ENCODE peak calls at places on chromosomes 6 and 20, in four cellular contexts. N, S, J and U are unnamed samples.

GRCh38 chr6:163243083-163243482 is 171.4 kb upstream of the QKI start:
- DNase-seq in N (peak; percentile 86), S (no peak), J (peak; percentile 49), U (no peak)

GRCh38 chr20:17381701-17382100 is 149.5 kb downstream of the BFSP1 start:
- DNase-seq in N (no peak), S (no peak), J (peak; percentile 4), U (no peak)

GRCh38 chr20:24776755-24777271 is 172.3 kb upstream of the CST7 start:
- DNase-seq in N (no peak), S (no peak), J (no peak), U (no peak)

GRCh38 chr6:134739299-134740090 is 210.4 kb downstream of the ALDH8A1 start:
- DNase-seq in N (no peak), S (no peak), J (peak; percentile 20), U (no peak)

GRCh38 chr6:36625161-36625919 is 31.2 kb downstream of the SRSF3 start:
- DNase-seq in N (no peak), S (no peak), J (peak; percentile 65), U (no peak)

GRCh38 chr20:39879296-39879695 is 809.7 kb downstream of the MAFB start:
- DNase-seq in N (no peak), S (no peak), J (no peak), U (no peak)

GRCh38 chr20:57350086-57350710 is 857 bp upstream of the RAE1 start:
- DNase-seq in N (no peak), S (no peak), J (no peak), U (no peak)

GRCh38 chr20:48298851-48299484 is 513.7 kb upstream of the SULF2 start:
- DNase-seq in N (peak; percentile 27), S (no peak), J (peak; percentile 89), U (no peak)

GRCh38 chr6:30615958-30616810 is 859 bp downstream of the PPP1R10 start:
- DNase-seq in N (no peak), S (no peak), J (no peak), U (no peak)